ENCODE peak calls at places on chromosomes 16 and 17, in ten cellular contexts. Y is HS-27A, B is midbrain, X is IMR-90, N is WTC11, C is T follicular helper cell, F is AML-193, D is AG04449, U is NCI-H774, I is activated T-helper 1 cell treated with Interleukin-2 at 50 U/mL for 16 hours. Z is an unnamed sample.
A peak's percentile ranks its signal among the peaks of the same experiment; 100 is the strongest.

GRCh38 chr16:52816993-52817392 is 235.7 kb downstream of the CHD9NB start:
- DNase-seq in D (no peak), F (no peak), B (no peak), I (no peak), C (no peak), X (no peak), N (no peak), Y (no peak), U (no peak), Z (no peak)

GRCh38 chr16:89046491-89046890 is 47.2 kb upstream of the ACSF3 start:
- DNase-seq in C (no peak), U (no peak), F (no peak), N (no peak), B (no peak), X (no peak), D (no peak), I (no peak), Y (no peak), Z (no peak)

GRCh38 chr16:31201511-31202401 is 804 bp downstream of the PYCARD start:
- DNase-seq in D (no peak), F (peak; percentile 55), U (no peak), C (peak; percentile 25), Y (no peak), I (no peak), X (no peak), N (peak; percentile 54), B (peak; percentile 4), Z (peak; percentile 41)

GRCh38 chr16:56424791-56425438 is 430 bp downstream of the AMFR start:
- DNase-seq in I (peak; percentile 15), X (no peak), N (peak; percentile 48), C (peak; percentile 15), D (no peak), Y (no peak), B (no peak), U (no peak), F (no peak), Z (no peak)

GRCh38 chr16:54938351-54939346 is 8.0 kb downstream of the IRX5 start:
- DNase-seq in I (no peak), C (no peak), X (no peak), N (peak; percentile 30), Y (no peak), B (no peak), D (no peak), U (no peak), F (no peak), Z (no peak)

GRCh38 chr16:80896778-80897177 is 92.4 kb upstream of the CDYL2 start:
- DNase-seq in Y (no peak), X (no peak), N (no peak), F (no peak), U (no peak), I (no peak), D (no peak), C (no peak), B (no peak), Z (no peak)

GRCh38 chr16:30183236-30183960 is at the start of gene CORO1A:
- DNase-seq in U (peak; percentile 52), X (peak; percentile 67), Y (peak; percentile 19), N (peak; percentile 86), D (no peak), B (peak; percentile 80), I (peak; percentile 78), C (peak; percentile 74), F (peak; percentile 80), Z (peak; percentile 80)

GRCh38 chr16:57666353-57667068 is 1.6 kb upstream of the ADGRG3 start:
- DNase-seq in U (no peak), N (no peak), C (no peak), B (no peak), F (no peak), Y (no peak), I (no peak), X (no peak), D (no peak), Z (no peak)

GRCh38 chr17:68595986-68596385 is 5.2 kb downstream of the FAM20A start:
- DNase-seq in X (no peak), F (no peak), I (no peak), N (no peak), C (no peak), B (no peak), D (no peak), Y (no peak), U (no peak), Z (no peak)

GRCh38 chr17:65191805-65192740 is 54.9 kb downstream of the RGS9 start:
- DNase-seq in I (no peak), Y (peak; percentile 47), C (no peak), U (no peak), B (no peak), D (no peak), F (no peak), X (peak; percentile 78), N (no peak), Z (no peak)

GRCh38 chr17:43517615-43518386 is 28.3 kb downstream of the ETV4 start:
- DNase-seq in C (no peak), U (no peak), N (no peak), F (no peak), D (no peak), B (peak; percentile 63), I (no peak), X (peak; percentile 67), Y (no peak), Z (no peak)

GRCh38 chr16:10992112-10992511 is 47.7 kb downstream of the CLEC16A start:
- DNase-seq in B (no peak), X (peak; percentile 98), Y (no peak), I (no peak), C (no peak), D (peak; percentile 59), N (no peak), U (no peak), F (no peak), Z (no peak)

GRCh38 chr16:66359012-66359411 is 7.5 kb upstream of the CDH5 start:
- DNase-seq in B (no peak), U (no peak), C (no peak), N (no peak), I (no peak), F (no peak), Y (no peak), D (no peak), X (peak; percentile 19), Z (no peak)

GRCh38 chr16:67269766-67270165 is 9.6 kb upstream of the PLEKHG4 start:
- DNase-seq in I (no peak), D (no peak), U (no peak), C (no peak), F (no peak), B (no peak), N (no peak), Y (no peak), X (no peak), Z (no peak)

GRCh38 chr16:80719573-80719972 is 84.8 kb downstream of the CDYL2 start:
- DNase-seq in N (no peak), Y (no peak), C (no peak), D (no peak), U (no peak), I (no peak), B (no peak), X (no peak), F (no peak), Z (no peak)

GRCh38 chr17:7438050-7438614 is 1.2 kb upstream of the FGF11 start:
- DNase-seq in X (no peak), D (no peak), C (peak; percentile 43), F (no peak), N (peak; percentile 89), Y (no peak), U (no peak), B (peak; percentile 67), I (no peak), Z (no peak)

GRCh38 chr16:88064889-88065746 is 113.9 kb downstream of the BANP start:
- DNase-seq in X (no peak), B (no peak), N (no peak), F (no peak), C (no peak), I (no peak), Y (no peak), D (no peak), U (no peak), Z (no peak)

GRCh38 chr17:17782425-17783120 is 54.2 kb downstream of the SREBF1 start:
- DNase-seq in B (no peak), N (peak; percentile 52), I (no peak), D (no peak), U (no peak), Y (no peak), C (no peak), X (no peak), F (no peak), Z (no peak)

GRCh38 chr16:714079-714478 is 839 bp upstream of the METRN start:
- DNase-seq in I (no peak), C (no peak), N (no peak), D (no peak), B (no peak), X (no peak), Y (no peak), U (no peak), F (no peak), Z (no peak)

GRCh38 chr17:38750044-38750311 is 1.8 kb upstream of the PCGF2 start:
- DNase-seq in F (no peak), I (no peak), U (no peak), C (no peak), Y (no peak), N (no peak), X (no peak), B (no peak), D (no peak), Z (no peak)

GRCh38 chr17:66373944-66374817 is 71.8 kb downstream of the PRKCA start:
- DNase-seq in D (no peak), U (peak; percentile 23), I (peak; percentile 9), C (no peak), Y (no peak), X (no peak), N (no peak), B (no peak), F (peak; percentile 38), Z (peak; percentile 10)

GRCh38 chr17:38557395-38557794 is 48.4 kb downstream of the SRCIN1 start:
- DNase-seq in Y (no peak), I (no peak), B (no peak), F (no peak), D (no peak), U (no peak), N (no peak), C (no peak), X (no peak), Z (no peak)

GRCh38 chr16:25950586-25951201 is 258.9 kb downstream of the HS3ST4 start:
- DNase-seq in X (no peak), I (no peak), D (no peak), Y (no peak), C (no peak), B (no peak), N (peak; percentile 77), F (no peak), U (no peak), Z (no peak)

GRCh38 chr16:62549875-62550274 is 513.6 kb upstream of the CDH8 start:
- DNase-seq in Y (no peak), X (no peak), U (no peak), B (peak; percentile 49), I (no peak), F (no peak), D (no peak), N (no peak), C (no peak), Z (no peak)